ENCODE peak calls at places on chromosomes 3 and 15, in four cellular contexts. Q, A, S and M are unnamed samples.

GRCh38 chr15:100263031-100263430 is 78.7 kb downstream of the ADAMTS17 start:
- DNase-seq in Q (no peak), A (peak; percentile 32), S (no peak), M (no peak)

GRCh38 chr15:29900237-29901189 is 78.2 kb upstream of the TJP1 start:
- DNase-seq in Q (no peak), A (no peak), S (no peak), M (no peak)

GRCh38 chr15:99929266-99929665 is 196.0 kb upstream of the LYSMD4 start:
- DNase-seq in Q (no peak), A (peak; percentile 84), S (no peak), M (no peak)

GRCh38 chr15:67196672-67197363 is 57.6 kb downstream of the AAGAB start:
- DNase-seq in Q (peak; percentile 66), A (no peak), S (no peak), M (peak; percentile 93)

GRCh38 chr3:162295323-162295983 is 798.8 kb downstream of the OTOL1 start:
- DNase-seq in Q (peak; percentile 56), A (no peak), S (peak; percentile 97), M (peak; percentile 65)

GRCh38 chr15:36590838-36591237 is 11.4 kb downstream of the CDIN1 start:
- DNase-seq in Q (peak; percentile 78), A (no peak), S (peak; percentile 95), M (no peak)

GRCh38 chr3:59385547-59385946 is 335.7 kb upstream of the CFAP20DC start:
- DNase-seq in Q (no peak), A (no peak), S (no peak), M (no peak)

GRCh38 chr15:88256261-88257230 is at the start of gene NTRK3:
- DNase-seq in Q (peak; percentile 57), A (no peak), S (no peak), M (peak; percentile 89)

GRCh38 chr3:119669906-119670570 is 7.2 kb downstream of the COX17 start:
- DNase-seq in Q (peak; percentile 42), A (no peak), S (peak; percentile 13), M (no peak)

GRCh38 chr3:133914839-133915600 is 19.3 kb upstream of the RAB6B start:
- DNase-seq in Q (no peak), A (no peak), S (no peak), M (no peak)

GRCh38 chr15:33016405-33017024 is 178.0 kb downstream of the FMN1 start:
- DNase-seq in Q (no peak), A (no peak), S (no peak), M (no peak)

GRCh38 chr3:10002951-10003350 is 16.3 kb upstream of the EMC3 start:
- DNase-seq in Q (no peak), A (peak; percentile 62), S (no peak), M (no peak)

GRCh38 chr3:182292586-182292985 is 500.7 kb upstream of the ATP11B start:
- DNase-seq in Q (no peak), A (no peak), S (peak; percentile 19), M (no peak)

GRCh38 chr3:13718437-13718836 is 161.4 kb downstream of the WNT7A start:
- DNase-seq in Q (no peak), A (no peak), S (no peak), M (no peak)

GRCh38 chr3:77449459-77449858 is 409.6 kb downstream of the ROBO2 start:
- DNase-seq in Q (no peak), A (no peak), S (peak; percentile 23), M (no peak)

GRCh38 chr3:17087509-17087908 is 202.8 kb downstream of the PLCL2 start:
- DNase-seq in Q (no peak), A (no peak), S (no peak), M (no peak)

GRCh38 chr3:50204804-50205718 is at the start of gene SLC38A3:
- DNase-seq in Q (no peak), A (no peak), S (no peak), M (peak; percentile 89)

GRCh38 chr3:13379191-13379830 is 40.8 kb downstream of the NUP210 start:
- DNase-seq in Q (peak; percentile 73), A (no peak), S (peak; percentile 37), M (peak; percentile 97)

GRCh38 chr15:77192451-77192850 is 121.5 kb upstream of the TSPAN3 start:
- DNase-seq in Q (no peak), A (no peak), S (no peak), M (no peak)

GRCh38 chr3:17040322-17040721 is 155.6 kb downstream of the PLCL2 start:
- DNase-seq in Q (no peak), A (no peak), S (no peak), M (no peak)

GRCh38 chr15:77656294-77656693 is 23.6 kb upstream of the LINGO1 start:
- DNase-seq in Q (no peak), A (no peak), S (no peak), M (peak; percentile 34)

GRCh38 chr15:73686781-73687256 is 2.6 kb downstream of the CD276 start:
- DNase-seq in Q (peak; percentile 88), A (peak; percentile 87), S (peak; percentile 49), M (peak; percentile 97)
- TF ChIP-seq CTCF in Q (no peak), A (no peak), S (no peak), M (no peak)

GRCh38 chr3:71035886-71036285 is 547.6 kb downstream of the FOXP1 start:
- DNase-seq in Q (no peak), A (no peak), S (no peak), M (no peak)

GRCh38 chr3:71031151-71031550 is 552.4 kb downstream of the FOXP1 start:
- DNase-seq in Q (no peak), A (no peak), S (peak; percentile 36), M (no peak)

GRCh38 chr3:71031914-71032521 is 551.5 kb downstream of the FOXP1 start:
- DNase-seq in Q (peak; percentile 62), A (no peak), S (no peak), M (no peak)

GRCh38 chr3:71035314-71035713 is 548.2 kb downstream of the FOXP1 start:
- DNase-seq in Q (peak; percentile 78), A (no peak), S (peak; percentile 95), M (no peak)

DNA sequence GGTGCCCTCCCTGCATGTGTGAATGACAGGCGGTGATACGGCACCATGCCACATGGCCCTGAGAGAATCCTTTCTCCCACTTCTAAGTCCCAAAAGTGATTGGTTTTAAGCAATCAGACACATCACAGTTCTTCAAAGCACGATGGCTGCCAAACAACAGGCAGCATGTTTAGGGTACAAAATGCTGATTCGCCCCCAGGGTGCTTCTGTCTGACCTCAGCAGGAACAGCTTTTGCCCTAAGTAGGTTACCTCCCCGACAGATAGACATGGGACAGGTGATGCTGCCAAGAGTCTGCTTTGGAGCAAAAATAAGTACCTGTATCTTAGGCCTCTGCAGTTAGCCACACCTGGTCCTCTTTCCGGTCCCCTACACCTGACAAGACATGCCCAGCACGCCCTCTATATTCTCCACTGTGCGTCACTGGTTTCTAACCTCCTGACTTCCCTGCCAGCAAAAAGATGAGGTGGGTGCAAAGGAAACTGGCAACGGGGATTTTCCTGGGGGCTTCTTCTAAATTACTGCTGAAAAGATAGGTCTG is 549.8 kb downstream of the FOXP1 start:
- DNase-seq in Q (no peak), A (no peak), S (no peak), M (no peak)
- H3K36me3 ChIP-seq in Q (peaks cover 2% of the 10 kb centered on the region), A (no peaks in the 10 kb centered on the region), S (peaks cover 6% of the 10 kb centered on the region), M (peaks cover 76% of the 10 kb centered on the region)

GRCh38 chr3:197001972-197002700 is 27.5 kb downstream of the MELTF start:
- DNase-seq in Q (peak; percentile 48), A (no peak), S (no peak), M (peak; percentile 95)

GRCh38 chr3:197000211-197000610 is 29.4 kb downstream of the MELTF start:
- DNase-seq in Q (peak; percentile 18), A (no peak), S (no peak), M (peak; percentile 69)

GRCh38 chr3:197001106-197001971 is 28.3 kb downstream of the MELTF start:
- DNase-seq in Q (no peak), A (no peak), S (no peak), M (peak; percentile 79)

GRCh38 chr3:197003461-197004385 is 25.9 kb downstream of the MELTF start:
- DNase-seq in Q (no peak), A (no peak), S (peak; percentile 39), M (no peak)

DNA sequence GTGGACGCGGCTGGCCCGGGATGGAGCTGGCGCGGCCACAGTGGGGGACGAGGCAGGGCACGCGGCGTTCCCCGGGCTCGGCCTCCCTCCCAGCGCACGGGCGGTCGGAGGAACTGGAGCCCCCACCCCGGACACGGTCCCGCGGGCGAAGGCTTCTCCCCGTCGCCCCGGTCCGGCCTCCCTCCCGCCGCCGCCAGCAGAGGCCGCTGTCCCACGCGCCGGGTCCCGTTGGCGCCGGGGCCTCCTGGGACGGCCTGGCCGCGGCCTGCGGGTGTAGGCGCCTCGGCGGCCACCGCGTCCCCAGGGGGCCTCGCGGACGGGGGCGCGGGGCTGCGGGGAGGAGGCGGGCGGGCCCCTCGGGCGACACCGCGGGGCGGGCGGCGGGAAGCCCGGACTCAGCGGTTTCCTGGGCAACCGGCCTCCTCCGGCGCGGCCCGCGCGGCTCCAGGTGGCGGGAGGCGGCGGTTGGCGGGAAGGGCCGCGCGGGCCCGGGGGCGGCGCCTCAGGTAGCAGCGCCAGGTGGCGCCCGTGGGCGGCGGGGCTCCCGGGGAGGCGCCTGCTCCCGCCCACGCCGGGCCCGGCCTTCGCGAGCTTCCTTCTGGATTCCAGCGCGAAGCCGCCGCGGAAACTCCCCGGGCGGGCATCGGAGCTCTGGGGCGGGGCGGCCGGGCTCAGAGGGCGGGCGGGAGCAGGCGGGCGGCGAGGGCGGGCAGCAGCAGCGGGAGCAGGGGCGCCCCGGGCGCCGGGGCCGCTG is 26.7 kb downstream of the MELTF start:
- DNase-seq in Q (peak; percentile 82), A (no peak), S (peak; percentile 88), M (peak; percentile 100)
- TF ChIP-seq CTCF in Q (peak; percentile 48), A (peak; percentile 64), S (peak; percentile 56), M (peak; percentile 51)

DNA sequence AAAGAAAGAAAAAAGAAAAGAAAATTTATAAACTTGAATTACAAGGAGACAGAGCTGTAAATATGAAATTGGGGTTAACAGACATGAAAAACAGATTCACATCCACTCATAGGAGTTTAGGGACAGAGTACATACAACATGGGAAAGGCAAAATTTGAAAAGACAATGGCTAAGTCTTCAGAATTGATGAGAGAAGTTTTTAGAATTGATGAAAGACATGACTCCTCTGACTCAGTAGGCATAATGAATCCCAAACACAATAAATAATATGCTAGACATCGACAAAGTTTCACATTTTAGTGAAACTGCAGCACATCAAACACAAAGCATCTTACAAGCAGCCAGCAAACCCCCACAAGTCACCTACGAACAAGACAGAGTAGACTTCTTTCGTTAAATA is 84.4 kb upstream of the MELTF start:
- DNase-seq in Q (no peak), A (no peak), S (no peak), M (no peak)
- H3K36me3 ChIP-seq in Q (peaks cover 13% of the 10 kb centered on the region), A (no peaks in the 10 kb centered on the region), S (peaks cover 42% of the 10 kb centered on the region), M (peaks cover 26% of the 10 kb centered on the region)

GRCh38 chr15:57610130-57610529 is 18.4 kb downstream of the MYZAP start:
- DNase-seq in Q (peak; percentile 31), A (peak; percentile 92), S (peak; percentile 93), M (peak; percentile 79)

GRCh38 chr15:57607570-57608000 is 15.9 kb downstream of the MYZAP start:
- DNase-seq in Q (peak; percentile 57), A (no peak), S (peak; percentile 94), M (no peak)

GRCh38 chr15:57611119-57611518 is 19.4 kb downstream of the MYZAP start:
- DNase-seq in Q (no peak), A (no peak), S (no peak), M (no peak)

GRCh38 chr15:57606816-57607215 is 15.1 kb downstream of the MYZAP start:
- DNase-seq in Q (no peak), A (no peak), S (no peak), M (no peak)

GRCh38 chr15:57611938-57612337 is 20.2 kb downstream of the MYZAP start:
- DNase-seq in Q (peak; percentile 19), A (peak; percentile 88), S (peak; percentile 84), M (no peak)
- TF ChIP-seq CTCF in Q (peak; percentile 14), A (no peak), S (peak; percentile 71), M (peak; percentile 38)